ENCODE peak calls at places on chromosomes 16 and 17, in seven cellular contexts. Y is thoracic aorta, B is lower lobe of right lung, X is GM12878, W is esophagus muscularis mucosa, E is tibial artery, M is PC-3. V is an unnamed sample.

GRCh38 chr16:49854227-49855203 is 1.4 kb downstream of the ZNF423 start:
- DNase-seq in Y (no peak), B (no peak), X (no peak), W (no peak), E (peak; percentile 72), M (no peak), V (peak; percentile 53)

GRCh38 chr16:81279375-81279774 is 35.4 kb upstream of the GAN start:
- DNase-seq in Y (no peak), B (no peak), X (no peak), W (no peak), E (no peak), M (peak; percentile 23), V (no peak)

GRCh38 chr16:15897834-15898254 is 9.4 kb upstream of the CEP20 start:
- DNase-seq in Y (no peak), B (no peak), X (peak; percentile 76), W (no peak), E (no peak), M (peak; percentile 38), V (no peak)

GRCh38 chr16:57801098-57801855 is 1.0 kb downstream of the KIFC3 start:
- DNase-seq in Y (no peak), B (peak; percentile 26), X (no peak), W (no peak), E (no peak), M (peak; percentile 62), V (no peak)

GRCh38 chr16:74437-75318 is 2.2 kb upstream of the RHBDF1 start:
- DNase-seq in Y (no peak), B (no peak), X (no peak), W (no peak), E (no peak), M (no peak), V (no peak)

GRCh38 chr16:86886651-86887050 is 308.3 kb downstream of the FOXL1 start:
- DNase-seq in Y (no peak), B (no peak), X (no peak), W (no peak), E (no peak), M (peak; percentile 61), V (no peak)

GRCh38 chr16:49009204-49009603 is 272.4 kb downstream of the CBLN1 start:
- DNase-seq in Y (no peak), B (no peak), X (no peak), W (no peak), E (no peak), M (no peak), V (no peak)

GRCh38 chr17:82689077-82689476 is 9.4 kb downstream of the RAB40B start:
- DNase-seq in Y (no peak), B (no peak), X (no peak), W (no peak), E (no peak), M (no peak), V (no peak)

GRCh38 chr17:67689534-67690177 is 28.1 kb upstream of the NOL11 start:
- DNase-seq in Y (peak; percentile 11), B (no peak), X (peak; percentile 37), W (no peak), E (no peak), M (peak; percentile 86), V (no peak)

GRCh38 chr16:57736419-57737281 is 1.1 kb downstream of the KATNB1 start:
- DNase-seq in Y (no peak), B (no peak), X (no peak), W (no peak), E (no peak), M (peak; percentile 59), V (peak; percentile 16)

GRCh38 chr17:72677108-72677507 is 415.4 kb downstream of the SLC39A11 start:
- DNase-seq in Y (no peak), B (peak; percentile 4), X (no peak), W (no peak), E (no peak), M (no peak), V (no peak)

GRCh38 chr16:57824880-57825279 is 22.6 kb upstream of the KIFC3 start:
- DNase-seq in Y (no peak), B (peak; percentile 84), X (no peak), W (no peak), E (no peak), M (peak; percentile 65), V (no peak)

GRCh38 chr17:46770818-46771600 is 47.5 kb downstream of the WNT3 start:
- DNase-seq in Y (no peak), B (peak; percentile 61), X (no peak), W (no peak), E (peak; percentile 63), M (peak; percentile 84), V (peak; percentile 29)

GRCh38 chr16:74730049-74730683 is 29.5 kb upstream of the MLKL start:
- DNase-seq in Y (no peak), B (no peak), X (no peak), W (no peak), E (no peak), M (peak; percentile 50), V (no peak)

GRCh38 chr17:7380321-7380720 is 568 bp upstream of the TNK1 start:
- DNase-seq in Y (no peak), B (peak; percentile 66), X (no peak), W (no peak), E (no peak), M (peak; percentile 11), V (peak; percentile 63)

GRCh38 chr17:83062011-83062817 is 17.2 kb upstream of the METRNL start:
- DNase-seq in Y (peak; percentile 1), B (peak; percentile 36), X (no peak), W (no peak), E (peak; percentile 62), M (no peak), V (no peak)

GRCh38 chr16:6081320-6081976 is 983.9 kb upstream of the EEF2KMT start:
- DNase-seq in Y (no peak), B (no peak), X (no peak), W (no peak), E (no peak), M (peak; percentile 6), V (no peak)

GRCh38 chr16:87235810-87236515 is 81.2 kb downstream of the C16orf95 start:
- DNase-seq in Y (no peak), B (no peak), X (no peak), W (no peak), E (peak; percentile 52), M (no peak), V (no peak)

GRCh38 chr17:79695293-79696158 is 35.2 kb upstream of the ENPP7 start:
- DNase-seq in Y (no peak), B (no peak), X (no peak), W (no peak), E (no peak), M (no peak), V (no peak)

GRCh38 chr17:75457047-75457654 is 716 bp downstream of the TMEM94 start:
- DNase-seq in Y (no peak), B (peak; percentile 52), X (no peak), W (no peak), E (no peak), M (peak; percentile 52), V (no peak)

DNA sequence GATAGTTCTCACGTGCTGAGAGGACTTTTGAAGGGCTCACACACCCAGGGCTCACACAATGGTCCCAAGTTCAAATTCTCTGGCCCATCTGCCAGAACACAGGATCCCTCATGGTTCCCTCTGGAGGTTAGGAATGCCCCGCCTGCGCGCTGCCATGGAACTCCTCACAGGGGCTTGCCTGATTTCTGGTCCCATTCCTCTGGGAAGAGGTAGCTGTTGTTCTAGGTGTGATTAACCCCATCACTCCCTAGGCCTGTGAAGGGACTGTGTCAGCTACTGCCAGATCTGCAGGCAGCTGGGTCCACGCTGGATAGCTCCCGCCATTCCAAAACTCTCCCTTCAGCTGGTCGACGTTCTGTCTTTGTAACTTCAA is 2.3 kb upstream of the ARMC5 start:
- DNase-seq in Y (no peak), B (no peak), X (no peak), W (no peak), E (peak; percentile 48), M (no peak), V (no peak)
- H3K4me1 ChIP-seq in Y (peaks cover 71% of the 10 kb centered on the region), B (peaks cover 70% of the 10 kb centered on the region), X (peaks cover 16% of the 10 kb centered on the region), W (peaks cover 73% of the 10 kb centered on the region), E (peaks cover 69% of the 10 kb centered on the region), M (peaks cover 31% of the 10 kb centered on the region), V (peaks cover 82% of the 10 kb centered on the region)

GRCh38 chr17:56676807-56677206 is 83.3 kb downstream of the NOG start:
- DNase-seq in Y (no peak), B (no peak), X (no peak), W (no peak), E (no peak), M (peak; percentile 58), V (no peak)

GRCh38 chr17:56679767-56680422 is 86.4 kb downstream of the NOG start:
- DNase-seq in Y (no peak), B (no peak), X (no peak), W (no peak), E (no peak), M (peak; percentile 80), V (no peak)

GRCh38 chr17:56680676-56681075 is 87.2 kb downstream of the NOG start:
- DNase-seq in Y (no peak), B (no peak), X (no peak), W (no peak), E (no peak), M (peak; percentile 49), V (no peak)

GRCh38 chr17:56679148-56679766 is 85.8 kb downstream of the NOG start:
- DNase-seq in Y (no peak), B (no peak), X (no peak), W (no peak), E (no peak), M (peak; percentile 68), V (no peak)

GRCh38 chr17:56678249-56679144 is 85.0 kb downstream of the NOG start:
- DNase-seq in Y (no peak), B (no peak), X (no peak), W (no peak), E (no peak), M (no peak), V (no peak)
- H3K27me3 ChIP-seq in Y (no peaks in the 10 kb centered on the region), B (peaks cover 61% of the 10 kb centered on the region), X (peaks cover 10% of the 10 kb centered on the region), W (no peaks in the 10 kb centered on the region), E (no peaks in the 10 kb centered on the region), M (no peaks in the 10 kb centered on the region), V (peaks cover 98% of the 10 kb centered on the region)

GRCh38 chr17:77371888-77372443 is 231.2 kb downstream of the SEC14L1 start:
- DNase-seq in Y (no peak), B (no peak), X (no peak), W (no peak), E (peak; percentile 66), M (no peak), V (peak; percentile 15)
- H3K4me1 ChIP-seq in Y (peaks cover 49% of the 10 kb centered on the region), B (peaks cover 64% of the 10 kb centered on the region), X (peaks cover 46% of the 10 kb centered on the region), W (peaks cover 67% of the 10 kb centered on the region), E (peaks cover 42% of the 10 kb centered on the region), M (no peaks in the 10 kb centered on the region), V (peaks cover 81% of the 10 kb centered on the region)

GRCh38 chr17:77690271-77691161 is 268.0 kb upstream of the TNRC6C start:
- DNase-seq in Y (no peak), B (no peak), X (no peak), W (peak; percentile 90), E (peak; percentile 59), M (peak; percentile 7), V (no peak)
- H3K27me3 ChIP-seq in Y (no peaks in the 10 kb centered on the region), B (peaks cover 42% of the 10 kb centered on the region), X (no peaks in the 10 kb centered on the region), W (no peaks in the 10 kb centered on the region), E (no peaks in the 10 kb centered on the region), M (peaks cover 80% of the 10 kb centered on the region), V (peaks cover 27% of the 10 kb centered on the region)

V was measured in left ventricle myocardium inferior.